ENCODE peak calls at places on chromosomes 6 and 20, in eight cellular contexts. K is activated CD8-positive, alpha-beta memory T cell treated with anti-CD3 and anti-CD28 coated beads for 1 hour; O is T-helper 9 cell; H is AG10803; R is Calu3; W is GM03348; U is cardiac muscle cell; N is posterior cingulate gyrus. Q is an unnamed sample.
A peak's percentile ranks its signal among the peaks of the same experiment; 100 is the strongest.

GRCh38 chr6:166423051-166423745 is 40.5 kb upstream of the MPC1 start:
- DNase-seq in K (no peak), O (no peak), H (no peak), R (no peak), W (no peak), U (no peak), N (no peak), Q (no peak)

GRCh38 chr6:142377112-142377848 is 75.5 kb downstream of the ADGRG6 start:
- DNase-seq in K (no peak), O (no peak), H (no peak), R (peak; percentile 68), W (no peak), U (peak; percentile 65), N (no peak), Q (peak; percentile 61)

GRCh38 chr6:105596284-105596755 is 193.4 kb upstream of the PREP start:
- DNase-seq in K (no peak), O (no peak), H (peak; percentile 99), R (peak; percentile 38), W (peak; percentile 79), U (peak; percentile 81), N (no peak), Q (peak; percentile 93)

GRCh38 chr6:4884646-4885427 is 108.6 kb downstream of the CDYL start:
- DNase-seq in K (no peak), O (no peak), H (no peak), R (no peak), W (no peak), U (no peak), N (no peak), Q (no peak)

GRCh38 chr6:10082385-10082784 is 332.5 kb downstream of the TFAP2A start:
- DNase-seq in K (no peak), O (no peak), H (no peak), R (no peak), W (no peak), U (no peak), N (no peak), Q (peak; percentile 49)

GRCh38 chr6:125528614-125529013 is 220.8 kb upstream of the HEY2 start:
- DNase-seq in K (no peak), O (no peak), H (no peak), R (no peak), W (no peak), U (no peak), N (no peak), Q (no peak)

GRCh38 chr6:12751694-12752304 is 35.2 kb downstream of the PHACTR1 start:
- DNase-seq in K (no peak), O (no peak), H (peak; percentile 62), R (peak; percentile 59), W (peak; percentile 80), U (peak; percentile 72), N (no peak), Q (peak; percentile 3)

GRCh38 chr6:152983637-152984386 is 971 bp upstream of the FBXO5 start:
- DNase-seq in K (peak; percentile 94), O (peak; percentile 90), H (peak; percentile 76), R (peak; percentile 92), W (peak; percentile 58), U (peak; percentile 80), N (peak; percentile 89), Q (peak; percentile 40)

GRCh38 chr20:19408971-19409370 is 196.5 kb downstream of the SLC24A3 start:
- DNase-seq in K (no peak), O (no peak), H (no peak), R (no peak), W (no peak), U (no peak), N (no peak), Q (no peak)

GRCh38 chr6:53794073-53794719 is 609 bp upstream of the LRRC1 start:
- DNase-seq in K (peak; percentile 23), O (peak; percentile 40), H (peak; percentile 92), R (peak; percentile 75), W (peak; percentile 88), U (peak; percentile 74), N (peak; percentile 66), Q (no peak)

GRCh38 chr6:15593798-15594197 is 69.0 kb downstream of the DTNBP1 start:
- DNase-seq in K (no peak), O (no peak), H (peak; percentile 37), R (no peak), W (no peak), U (peak; percentile 78), N (no peak), Q (no peak)

GRCh38 chr20:45822863-45823262 is 4.2 kb downstream of the TNNC2 start:
- DNase-seq in K (no peak), O (no peak), H (peak; percentile 27), R (peak; percentile 70), W (peak; percentile 54), U (no peak), N (no peak), Q (no peak)

GRCh38 chr6:52512199-52512598 is 64.7 kb downstream of the TRAM2 start:
- DNase-seq in K (no peak), O (no peak), H (peak; percentile 86), R (peak; percentile 32), W (peak; percentile 90), U (peak; percentile 94), N (no peak), Q (no peak)

GRCh38 chr6:157317129-157317814 is 6.0 kb downstream of the TMEM242 start:
- DNase-seq in K (no peak), O (no peak), H (peak; percentile 86), R (peak; percentile 68), W (peak; percentile 87), U (peak; percentile 89), N (no peak), Q (peak; percentile 72)

GRCh38 chr20:45963059-45964011 is 8.7 kb downstream of the ZNF335 start:
- DNase-seq in K (no peak), O (no peak), H (peak; percentile 34), R (peak; percentile 34), W (no peak), U (peak; percentile 59), N (no peak), Q (no peak)

GRCh38 chr6:36735110-36735971 is 37.7 kb downstream of the RAB44 start:
- DNase-seq in K (no peak), O (no peak), H (peak; percentile 90), R (no peak), W (peak; percentile 93), U (peak; percentile 94), N (no peak), Q (peak; percentile 65)

GRCh38 chr20:47818996-47819609 is 33.8 kb upstream of the SULF2 start:
- DNase-seq in K (no peak), O (no peak), H (no peak), R (no peak), W (no peak), U (no peak), N (no peak), Q (no peak)

GRCh38 chr20:50721881-50722281 is 9.5 kb upstream of the PARD6B start:
- DNase-seq in K (no peak), O (no peak), H (peak; percentile 10), R (no peak), W (no peak), U (no peak), N (no peak), Q (no peak)

GRCh38 chr20:2879148-2879547 is 5.9 kb downstream of the PTPRA start:
- DNase-seq in K (no peak), O (no peak), H (peak; percentile 92), R (no peak), W (peak; percentile 85), U (peak; percentile 79), N (peak; percentile 40), Q (no peak)

GRCh38 chr6:81751388-81752083 is 945 bp downstream of the TENT5A start:
- DNase-seq in K (peak; percentile 19), O (no peak), H (peak; percentile 53), R (peak; percentile 50), W (peak; percentile 40), U (peak; percentile 62), N (peak; percentile 11), Q (no peak)

GRCh38 chr6:65937982-65938381 is 231.0 kb upstream of the EYS start:
- DNase-seq in K (no peak), O (no peak), H (peak; percentile 24), R (no peak), W (peak; percentile 10), U (no peak), N (no peak), Q (no peak)

GRCh38 chr6:11727995-11728961 is 50.3 kb downstream of the ADTRP start:
- DNase-seq in K (no peak), O (no peak), H (no peak), R (no peak), W (no peak), U (no peak), N (no peak), Q (no peak)

GRCh38 chr6:4856779-4857178 is 80.6 kb downstream of the CDYL start:
- DNase-seq in K (no peak), O (no peak), H (no peak), R (no peak), W (no peak), U (no peak), N (no peak), Q (no peak)

GRCh38 chr6:63598001-63598250 is 25.6 kb downstream of the LOC128125822 start:
- DNase-seq in K (no peak), O (no peak), H (no peak), R (no peak), W (no peak), U (no peak), N (no peak), Q (no peak)

GRCh38 chr6:116386581-116387299 is 16.0 kb downstream of the DSE start:
- DNase-seq in K (no peak), O (no peak), H (peak; percentile 66), R (no peak), W (peak; percentile 41), U (peak; percentile 70), N (no peak), Q (peak; percentile 48)

Q was measured in epithelial cell of prostate.